ENCODE peak calls at places on chromosomes 5 and 9, in ten cellular contexts. E is HCT116, Z is astrocyte, V is PC-3, Y is HepG2, C is neural progenitor cell, I is PC-9, W is keratinocyte, M is mammary epithelial cell, H is GM12878. Q is an unnamed sample.

GRCh38 chr5:68126871-68127270 is 88.7 kb upstream of the PIK3R1 start:
- DNase-seq in H (no peak), Z (no peak), V (no peak), E (no peak), C (no peak), W (no peak), Y (no peak), I (no peak), M (peak), Q (no peak)

GRCh38 chr5:154778534-154778933 is 23.4 kb downstream of the LARP1 start:
- DNase-seq in E (no peak), Z (no peak), M (no peak), I (no peak), Y (no peak), H (no peak), V (no peak), C (no peak), W (no peak), Q (no peak)

GRCh38 chr9:121725008-121725795 is 73.8 kb downstream of the DAB2IP start:
- DNase-seq in V (no peak), W (peak), C (no peak), I (no peak), H (no peak), M (peak), Z (peak), Y (no peak), E (no peak), Q (no peak)

GRCh38 chr5:38758774-38759423 is 86.9 kb upstream of the OSMR start:
- DNase-seq in Y (no peak), V (no peak), H (no peak), M (no peak), I (no peak), W (no peak), Z (no peak), E (no peak), C (no peak), Q (no peak)

GRCh38 chr5:96823900-96824351 is 16.2 kb upstream of the ERAP1 start:
- DNase-seq in H (no peak), E (no peak), M (peak), I (peak), C (no peak), Z (peak), Y (peak), W (peak), V (peak), Q (no peak)

GRCh38 chr5:158855510-158855909 is 244.2 kb downstream of the EBF1 start:
- DNase-seq in Z (no peak), I (no peak), V (peak), W (no peak), C (no peak), M (no peak), E (no peak), H (no peak), Y (peak), Q (no peak)

GRCh38 chr5:83101514-83101913 is 24.2 kb downstream of the XRCC4 start:
- DNase-seq in E (no peak), Z (no peak), H (no peak), C (no peak), W (no peak), V (no peak), Y (no peak), I (no peak), M (peak), Q (no peak)

GRCh38 chr9:13213337-13213736 is 66.2 kb downstream of the MPDZ start:
- DNase-seq in Z (peak), H (no peak), C (no peak), V (peak), I (no peak), M (no peak), E (no peak), W (no peak), Y (peak), Q (no peak)

GRCh38 chr5:57499262-57500050 is 16.8 kb upstream of the ACTBL2 start:
- DNase-seq in I (peak), V (peak), C (peak), W (no peak), M (peak), Y (peak), H (peak), Z (peak), E (peak), Q (peak)

GRCh38 chr9:102069969-102070368 is 331.5 kb upstream of the GRIN3A start:
- DNase-seq in Z (peak), H (no peak), M (no peak), Y (no peak), I (no peak), W (no peak), C (no peak), E (no peak), V (no peak), Q (no peak)

GRCh38 chr5:12772276-12772675 is 868.0 kb upstream of the CTNND2 start:
- DNase-seq in M (no peak), H (no peak), I (no peak), Y (no peak), V (peak), Z (no peak), W (no peak), E (no peak), C (no peak), Q (no peak)

GRCh38 chr9:129258124-129258822 is 80.2 kb upstream of the IER5L start:
- DNase-seq in I (peak), C (peak), E (peak), Z (peak), V (peak), H (no peak), M (peak), W (peak), Y (peak), Q (no peak)

GRCh38 chr9:129256959-129257713 is 79.1 kb upstream of the IER5L start:
- DNase-seq in Y (no peak), M (no peak), E (no peak), C (no peak), V (no peak), H (no peak), Z (no peak), W (no peak), I (no peak), Q (no peak)

GRCh38 chr9:129262261-129262660 is 84.2 kb upstream of the IER5L start:
- DNase-seq in C (no peak), Y (no peak), V (no peak), E (no peak), Z (no peak), M (no peak), H (no peak), W (no peak), I (peak), Q (no peak)

GRCh38 chr9:129258823-129259301 is 80.8 kb upstream of the IER5L start:
- DNase-seq in M (peak), Z (no peak), E (no peak), Y (no peak), W (no peak), C (no peak), I (no peak), V (no peak), H (no peak), Q (no peak)

GRCh38 chr9:129259373-129259772 is 81.3 kb upstream of the IER5L start:
- DNase-seq in C (no peak), H (no peak), E (no peak), V (no peak), Y (no peak), W (no peak), I (no peak), M (no peak), Z (no peak), Q (no peak)
- TF ChIP-seq EZH2 in C (no peak), H (no peak), E (no peak), V (no peak), Y (no peak), W (no peak), I (no peak), M (no peak), Z (no peak), Q (no peak)

DNA sequence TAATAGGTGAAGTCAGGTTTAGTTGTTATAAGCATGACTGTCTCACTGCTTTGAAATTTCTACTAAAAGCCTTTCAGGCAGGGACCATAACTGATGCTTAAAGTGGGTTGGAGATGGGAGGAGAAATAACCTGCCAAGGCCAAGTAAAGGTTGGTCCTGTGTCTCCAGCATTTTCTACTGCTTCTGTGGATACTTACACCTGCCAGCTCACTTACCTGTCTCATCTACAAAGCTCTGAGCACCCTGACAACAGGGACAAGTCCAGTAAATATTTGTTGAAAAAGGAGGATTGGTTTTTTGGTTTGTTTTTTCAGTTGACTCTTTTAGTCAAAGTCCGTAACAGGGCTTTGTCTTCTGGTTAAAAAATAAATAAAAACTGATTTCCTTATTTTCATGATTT is 38.6 kb downstream of the GRAMD2B start:
- DNase-seq in I (no peak), H (no peak), C (no peak), M (no peak), E (no peak), W (no peak), Z (no peak), Y (no peak), V (no peak), Q (no peak)
- H3K4me3 ChIP-seq in I (no peak), H (no peak), C (no peak), M (no peak), E (no peak), W (no peak), Z (no peak), Y (no peak), V (no peak), Q (no peak)

GRCh38 chr9:75974006-75974766 is 83.7 kb downstream of the PCSK5 start:
- DNase-seq in W (no peak), Z (no peak), H (no peak), C (no peak), V (no peak), Y (no peak), I (no peak), M (no peak), E (no peak), Q (no peak)

GRCh38 chr9:75983320-75983719 is 92.8 kb downstream of the PCSK5 start:
- DNase-seq in Z (no peak), V (no peak), M (no peak), W (no peak), E (no peak), C (no peak), H (no peak), I (no peak), Y (no peak), Q (no peak)

GRCh38 chr9:75976549-75976948 is 86.1 kb downstream of the PCSK5 start:
- DNase-seq in W (no peak), I (no peak), M (no peak), E (no peak), Z (no peak), Y (no peak), C (no peak), H (no peak), V (no peak), Q (no peak)

DNA sequence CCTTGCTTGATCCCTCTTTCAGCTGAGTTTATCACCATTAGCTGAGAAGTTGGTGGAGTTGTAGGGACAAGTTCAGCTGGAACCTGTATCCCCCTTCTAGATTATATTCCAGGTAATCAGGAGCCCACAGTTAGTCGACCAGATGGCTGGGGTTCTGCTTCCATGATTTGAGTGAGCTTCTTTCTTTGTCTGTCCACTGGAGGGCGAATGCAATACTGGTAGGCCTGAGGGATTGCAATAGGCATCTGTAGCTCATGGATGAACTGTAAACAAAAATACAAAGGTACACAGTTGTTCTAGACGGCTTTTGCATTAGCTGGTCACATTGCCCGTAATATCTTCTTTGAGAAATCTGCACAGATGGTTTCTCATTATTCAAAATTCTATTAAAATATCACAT is 88.9 kb downstream of the PCSK5 start:
- DNase-seq in V (no peak), M (no peak), C (no peak), W (no peak), Z (no peak), Y (peak), H (no peak), I (no peak), E (no peak), Q (peak)
- TF ChIP-seq CTCF in V (no peak), M (peak), C (peak), W (peak), Z (no peak), Y (peak), H (no peak), I (peak), E (peak), Q (peak)

DNA sequence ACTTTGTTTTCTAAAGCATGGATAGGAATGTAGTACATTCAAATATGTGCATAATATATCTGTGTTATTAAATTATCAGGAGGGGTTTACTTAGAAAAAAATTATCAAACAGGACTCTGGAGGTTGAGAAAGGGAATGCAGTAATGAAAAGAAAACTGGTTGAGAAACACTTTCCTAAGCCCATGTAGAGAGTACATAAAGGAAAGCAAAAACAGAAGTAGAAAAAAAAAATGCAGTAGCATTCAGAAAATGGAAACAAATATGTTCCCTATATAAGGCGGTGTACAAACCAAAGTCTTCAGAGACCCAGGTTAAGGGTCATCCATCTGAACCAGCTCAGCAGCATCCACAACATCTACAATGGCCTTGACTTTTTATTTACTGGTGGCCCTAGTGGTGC is at the start of gene IFNA8:
- DNase-seq in I (no peak), V (no peak), M (no peak), Z (no peak), C (no peak), W (no peak), H (no peak), E (no peak), Y (no peak), Q (no peak)
- TF ChIP-seq EZH2 in I (no peak), V (no peak), M (no peak), Z (no peak), C (no peak), W (no peak), H (no peak), E (no peak), Y (no peak), Q (no peak)

GRCh38 chr9:134641989-134642384 is 384 bp downstream of the COL5A1 start:
- DNase-seq in M (no peak), Z (no peak), H (no peak), E (no peak), I (no peak), C (peak), Y (no peak), V (no peak), W (no peak), Q (no peak)
- H3K4me3 ChIP-seq in M (no peak), Z (peak), H (no peak), E (no peak), I (peak), C (peak), Y (no peak), V (peak), W (peak), Q (no peak)

GRCh38 chr9:111632695-111633388 is 1.7 kb downstream of the DNAJC25 start:
- DNase-seq in E (no peak), C (no peak), I (no peak), H (no peak), W (no peak), M (no peak), Y (no peak), Z (no peak), V (no peak), Q (no peak)

GRCh38 chr9:111632051-111632450 is 917 bp downstream of the DNAJC25 start:
- DNase-seq in M (peak), Z (no peak), H (no peak), I (no peak), C (no peak), V (no peak), W (no peak), E (no peak), Y (peak), Q (no peak)

GRCh38 chr9:111630182-111631070 is 708 bp upstream of the DNAJC25 start:
- DNase-seq in V (no peak), C (no peak), W (no peak), Z (no peak), E (no peak), M (no peak), Y (no peak), H (no peak), I (no peak), Q (no peak)

GRCh38 chr9:111633389-111633736 is 2.2 kb downstream of the DNAJC25 start:
- DNase-seq in M (no peak), Y (no peak), H (no peak), C (no peak), W (no peak), Z (no peak), E (no peak), V (no peak), I (no peak), Q (no peak)

GRCh38 chr9:111631071-111631971 is at the start of gene DNAJC25:
- DNase-seq in I (peak), M (peak), C (peak), E (peak), Z (peak), V (peak), W (peak), Y (peak), H (peak), Q (peak)
- TF ChIP-seq CTCF in I (no peak), M (no peak), C (peak), E (no peak), Z (no peak), V (no peak), W (no peak), Y (peak), H (no peak), Q (no peak)

DNA sequence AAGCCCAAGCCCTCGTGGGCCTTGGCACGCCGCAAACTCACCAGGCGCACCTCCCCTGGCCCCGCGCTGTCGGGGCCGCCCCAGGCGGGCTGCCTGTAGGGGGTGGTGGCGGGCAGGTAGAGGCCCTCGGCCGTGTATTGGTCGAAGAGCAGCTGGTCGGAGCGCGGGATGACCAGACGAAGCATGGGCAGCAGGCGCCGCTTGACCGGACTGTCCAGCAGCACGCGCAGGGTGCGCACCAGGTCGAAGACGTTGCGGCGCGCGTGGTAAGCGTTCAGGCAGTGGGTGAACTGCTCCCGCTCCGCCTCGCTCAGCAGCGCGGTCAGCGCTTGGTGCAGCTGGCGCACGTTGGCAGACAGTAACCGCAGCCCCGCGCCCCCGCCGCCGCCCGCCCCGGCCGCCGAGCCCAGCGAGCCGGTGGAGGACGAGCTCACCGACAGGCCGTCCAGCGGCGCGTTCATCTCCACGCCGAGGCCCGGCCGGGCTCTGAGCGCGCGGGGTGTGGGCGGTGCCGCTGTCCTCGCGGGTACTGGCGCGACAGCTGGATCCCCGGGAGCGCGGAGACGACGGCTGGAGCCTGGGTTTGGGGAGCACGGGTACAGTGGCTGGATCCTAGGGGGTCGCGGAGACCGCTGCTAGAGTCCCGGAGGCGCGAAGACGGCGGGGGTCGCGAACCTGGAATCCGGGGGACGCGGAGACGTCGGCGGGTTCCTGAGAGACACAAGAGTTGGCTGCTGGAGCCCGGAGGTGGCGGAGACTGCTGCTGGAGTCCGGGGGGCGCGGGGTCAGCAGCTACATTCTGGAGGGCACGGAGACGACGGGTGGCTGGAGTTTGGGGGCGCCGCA is 709 bp downstream of the WHRN start:
- DNase-seq in I (no peak), Z (peak), W (no peak), H (no peak), Y (no peak), C (peak), E (peak), V (peak), M (peak), Q (no peak)
- TF ChIP-seq EZH2 in I (no peak), Z (peak), W (no peak), H (no peak), Y (no peak), C (peak), E (no peak), V (no peak), M (no peak), Q (no peak)